ENCODE peak calls at places on chromosomes 5 and 9, in ten cellular contexts. Q, I, U, B, Y, F, C, X, Z and P are unnamed samples.

GRCh38 chr5:139710370-139711066 is 62.4 kb downstream of the CXXC5 start:
- DNase-seq in Q (peak; percentile 92), I (peak; percentile 90), U (peak; percentile 71), B (no peak), Y (peak; percentile 70), F (peak; percentile 40), C (peak; percentile 88), X (peak; percentile 57), Z (peak; percentile 80), P (no peak)

GRCh38 chr5:34691326-34691725 is 35.2 kb downstream of the RAI14 start:
- DNase-seq in Q (no peak), I (no peak), U (no peak), B (no peak), Y (no peak), F (no peak), C (no peak), X (no peak), Z (no peak), P (no peak)

GRCh38 chr9:68955281-68955680 is 58.6 kb downstream of the PRKACG start:
- DNase-seq in Q (no peak), I (no peak), U (no peak), B (no peak), Y (no peak), F (no peak), C (no peak), X (no peak), Z (no peak), P (no peak)

GRCh38 chr5:64838376-64838775 is 69.6 kb downstream of the CWC27 start:
- DNase-seq in Q (no peak), I (no peak), U (no peak), B (no peak), Y (no peak), F (no peak), C (no peak), X (no peak), Z (peak; percentile 15), P (no peak)

GRCh38 chr9:114370251-114370984 is 17.4 kb downstream of the AKNA start:
- DNase-seq in Q (peak; percentile 68), I (peak; percentile 64), U (no peak), B (peak; percentile 70), Y (no peak), F (no peak), C (no peak), X (no peak), Z (no peak), P (no peak)

GRCh38 chr5:151122828-151123227 is 34.8 kb downstream of the ANXA6 start:
- DNase-seq in Q (no peak), I (no peak), U (no peak), B (no peak), Y (no peak), F (no peak), C (no peak), X (no peak), Z (no peak), P (no peak)

GRCh38 chr5:5132896-5133295 is 7.2 kb upstream of the ADAMTS16 start:
- DNase-seq in Q (no peak), I (no peak), U (no peak), B (no peak), Y (no peak), F (no peak), C (no peak), X (no peak), Z (no peak), P (no peak)

GRCh38 chr5:84379749-84380148 is 4.9 kb downstream of the EDIL3 start:
- DNase-seq in Q (no peak), I (no peak), U (no peak), B (no peak), Y (no peak), F (no peak), C (no peak), X (no peak), Z (peak; percentile 72), P (no peak)